ENCODE peak calls at places on chromosomes 5 and 9, in eight cellular contexts. T, S, O, M, X, C, U and Q are unnamed samples.

GRCh38 chr5:168209561-168209960 is 81.9 kb upstream of the WWC1 start:
- DNase-seq in T (no peak), S (no peak), O (peak), M (no peak), X (no peak), C (no peak), U (no peak), Q (no peak)

GRCh38 chr5:77213601-77214000 is 3.1 kb downstream of the PDE8B start:
- DNase-seq in T (no peak), S (no peak), O (no peak), M (no peak), X (no peak), C (no peak), U (no peak), Q (no peak)

GRCh38 chr5:175542232-175542965 is 64.0 kb downstream of the SFXN1 start:
- DNase-seq in T (no peak), S (peak), O (no peak), M (no peak), X (no peak), C (no peak), U (no peak), Q (no peak)

GRCh38 chr5:147369742-147370374 is 135.0 kb downstream of the STK32A start:
- DNase-seq in T (no peak), S (peak), O (peak), M (no peak), X (no peak), C (no peak), U (no peak), Q (no peak)

GRCh38 chr9:16102154-16102553 is 549.3 kb downstream of the CCDC171 start:
- DNase-seq in T (no peak), S (no peak), O (no peak), M (no peak), X (no peak), C (no peak), U (no peak), Q (no peak)

GRCh38 chr9:81683214-81683613 is 6.1 kb downstream of the TLE1 start:
- DNase-seq in T (no peak), S (no peak), O (no peak), M (no peak), X (no peak), C (no peak), U (no peak), Q (no peak)

GRCh38 chr5:148585988-148586387 is 68.3 kb downstream of the HTR4 start:
- DNase-seq in T (no peak), S (no peak), O (no peak), M (no peak), X (no peak), C (no peak), U (no peak), Q (no peak)

GRCh38 chr9:129891519-129891918 is 56.3 kb downstream of the USP20 start:
- DNase-seq in T (no peak), S (no peak), O (no peak), M (no peak), X (no peak), C (no peak), U (no peak), Q (no peak)

GRCh38 chr9:102499468-102499867 is 495.7 kb upstream of the CYLC2 start:
- DNase-seq in T (no peak), S (no peak), O (no peak), M (no peak), X (no peak), C (no peak), U (no peak), Q (no peak)

GRCh38 chr9:98781588-98782383 is 14.6 kb downstream of the ANKS6 start:
- DNase-seq in T (no peak), S (no peak), O (no peak), M (no peak), X (no peak), C (no peak), U (peak), Q (no peak)

GRCh38 chr5:23389543-23390215 is 117.7 kb upstream of the PRDM9 start:
- DNase-seq in T (no peak), S (peak), O (no peak), M (no peak), X (no peak), C (no peak), U (no peak), Q (no peak)

GRCh38 chr9:129211686-129212085 is 33.6 kb upstream of the IER5L start:
- DNase-seq in T (no peak), S (no peak), O (no peak), M (no peak), X (no peak), C (no peak), U (no peak), Q (no peak)

GRCh38 chr5:75734913-75735789 is 17.9 kb upstream of the POC5 start:
- DNase-seq in T (no peak), S (peak), O (peak), M (no peak), X (peak), C (no peak), U (peak), Q (no peak)

GRCh38 chr5:137304227-137304874 is 194.8 kb downstream of the SPOCK1 start:
- DNase-seq in T (no peak), S (peak), O (no peak), M (no peak), X (no peak), C (no peak), U (no peak), Q (no peak)

GRCh38 chr5:135242021-135242480 is 157.0 kb downstream of the MACROH2A1 start:
- DNase-seq in T (no peak), S (no peak), O (peak), M (no peak), X (no peak), C (no peak), U (peak), Q (no peak)

GRCh38 chr9:36141288-36141687 is 4.8 kb downstream of the GLIPR2 start:
- DNase-seq in T (no peak), S (peak), O (peak), M (no peak), X (no peak), C (no peak), U (no peak), Q (no peak)

GRCh38 chr9:134895849-134896833 is 15.5 kb downstream of the FCN2 start:
- DNase-seq in T (no peak), S (peak), O (peak), M (no peak), X (no peak), C (no peak), U (no peak), Q (no peak)

GRCh38 chr5:9387879-9388278 is 158.0 kb downstream of the SEMA5A start:
- DNase-seq in T (no peak), S (no peak), O (no peak), M (no peak), X (no peak), C (no peak), U (no peak), Q (no peak)

GRCh38 chr9:126016579-126017290 is 269.6 kb downstream of the PBX3 start:
- DNase-seq in T (no peak), S (peak), O (no peak), M (no peak), X (no peak), C (no peak), U (no peak), Q (no peak)

GRCh38 chr5:32490972-32491557 is 46.5 kb upstream of the ZFR start:
- DNase-seq in T (no peak), S (no peak), O (no peak), M (no peak), X (no peak), C (no peak), U (no peak), Q (no peak)

GRCh38 chr5:84603557-84604185 is 219.0 kb upstream of the EDIL3 start:
- DNase-seq in T (no peak), S (no peak), O (peak), M (no peak), X (no peak), C (no peak), U (no peak), Q (no peak)

GRCh38 chr9:114159562-114160145 is 4.3 kb downstream of the COL27A1 start:
- DNase-seq in T (no peak), S (no peak), O (no peak), M (no peak), X (no peak), C (no peak), U (no peak), Q (no peak)

GRCh38 chr5:59276886-59277514 is 616.5 kb downstream of the PDE4D start:
- DNase-seq in T (no peak), S (no peak), O (no peak), M (no peak), X (no peak), C (no peak), U (no peak), Q (no peak)

GRCh38 chr5:86979801-86980510 is 287.7 kb upstream of the RASA1 start:
- DNase-seq in T (no peak), S (no peak), O (peak), M (no peak), X (no peak), C (no peak), U (no peak), Q (no peak)

GRCh38 chr5:111829701-111830100 is 72.7 kb upstream of the NREP start:
- DNase-seq in T (no peak), S (no peak), O (peak), M (no peak), X (no peak), C (no peak), U (no peak), Q (no peak)

GRCh38 chr9:105269593-105269992 is 25.1 kb downstream of the SLC44A1 start:
- DNase-seq in T (no peak), S (no peak), O (no peak), M (no peak), X (no peak), C (no peak), U (no peak), Q (no peak)

GRCh38 chr5:112475747-112476435 is 56.8 kb upstream of the EPB41L4A start:
- DNase-seq in T (no peak), S (peak), O (no peak), M (no peak), X (no peak), C (no peak), U (no peak), Q (no peak)

GRCh38 chr9:120931278-120932085 is 4.9 kb upstream of the TRAF1 start:
- DNase-seq in T (no peak), S (no peak), O (peak), M (peak), X (peak), C (no peak), U (no peak), Q (no peak)

GRCh38 chr5:37915078-37915736 is 75.4 kb upstream of the GDNF start:
- DNase-seq in T (no peak), S (no peak), O (no peak), M (no peak), X (no peak), C (no peak), U (no peak), Q (no peak)

GRCh38 chr9:101536351-101536750 is 2.7 kb downstream of the RNF20 start:
- DNase-seq in T (no peak), S (no peak), O (peak), M (no peak), X (no peak), C (no peak), U (no peak), Q (no peak)

GRCh38 chr9:16152276-16153065 is 599.6 kb downstream of the CCDC171 start:
- DNase-seq in T (no peak), S (peak), O (no peak), M (no peak), X (no peak), C (no peak), U (no peak), Q (no peak)